ENCODE peak calls at places on chromosomes 7 and 10, in six cellular contexts. One of them, this sample, is unnamed.
A peak's percentile ranks its signal among the peaks of the same experiment; 100 is the strongest.

GRCh38 chr7:54544356-54545240 is 2.4 kb downstream of the VSTM2A start:
- DNase-seq in activated CD4-positive, CD25-positive, alpha-beta regulatory T cell treated with anti-CD3 and anti-CD28 coated beads, Interleukin-2, amount 50 U/mL, for 72 hours: no peak
- DNase-seq in naive thymus-derived CD8-positive, alpha-beta T cell: no peak
- DNase-seq in AG04450: no peak
- DNase-seq in CD4-positive, alpha-beta memory T cell: no peak
- DNase-seq in neuronal stem cell: no peak
- DNase-seq in this sample: no peak

GRCh38 chr10:21517983-21518628 is 7.4 kb downstream of the SKIDA1 start:
- DNase-seq in activated CD4-positive, CD25-positive, alpha-beta regulatory T cell treated with anti-CD3 and anti-CD28 coated beads, Interleukin-2, amount 50 U/mL, for 72 hours: no peak
- DNase-seq in naive thymus-derived CD8-positive, alpha-beta T cell: no peak
- DNase-seq in AG04450: no peak
- DNase-seq in CD4-positive, alpha-beta memory T cell: no peak
- DNase-seq in neuronal stem cell: no peak
- DNase-seq in this sample: no peak

GRCh38 chr7:74344128-74344496 is 54.9 kb downstream of the CLIP2 start:
- DNase-seq in activated CD4-positive, CD25-positive, alpha-beta regulatory T cell treated with anti-CD3 and anti-CD28 coated beads, Interleukin-2, amount 50 U/mL, for 72 hours: no peak
- DNase-seq in naive thymus-derived CD8-positive, alpha-beta T cell: no peak
- DNase-seq in AG04450: no peak
- DNase-seq in CD4-positive, alpha-beta memory T cell: no peak
- DNase-seq in neuronal stem cell: no peak
- DNase-seq in this sample: no peak

GRCh38 chr10:61987537-61987936 is 86.0 kb downstream of the ARID5B start:
- DNase-seq in activated CD4-positive, CD25-positive, alpha-beta regulatory T cell treated with anti-CD3 and anti-CD28 coated beads, Interleukin-2, amount 50 U/mL, for 72 hours: no peak
- DNase-seq in naive thymus-derived CD8-positive, alpha-beta T cell: no peak
- DNase-seq in AG04450: no peak
- DNase-seq in CD4-positive, alpha-beta memory T cell: no peak
- DNase-seq in neuronal stem cell: no peak
- DNase-seq in this sample: no peak

GRCh38 chr10:24463683-24464426 is 254.9 kb downstream of the KIAA1217 start:
- DNase-seq in activated CD4-positive, CD25-positive, alpha-beta regulatory T cell treated with anti-CD3 and anti-CD28 coated beads, Interleukin-2, amount 50 U/mL, for 72 hours: no peak
- DNase-seq in naive thymus-derived CD8-positive, alpha-beta T cell: no peak
- DNase-seq in AG04450: peak; percentile 88
- DNase-seq in CD4-positive, alpha-beta memory T cell: peak; percentile 34
- DNase-seq in neuronal stem cell: no peak
- DNase-seq in this sample: no peak

GRCh38 chr7:132991615-132992587 is 90.0 kb downstream of the CHCHD3 start:
- DNase-seq in activated CD4-positive, CD25-positive, alpha-beta regulatory T cell treated with anti-CD3 and anti-CD28 coated beads, Interleukin-2, amount 50 U/mL, for 72 hours: no peak
- DNase-seq in naive thymus-derived CD8-positive, alpha-beta T cell: no peak
- DNase-seq in AG04450: no peak
- DNase-seq in CD4-positive, alpha-beta memory T cell: no peak
- DNase-seq in neuronal stem cell: no peak
- DNase-seq in this sample: no peak

GRCh38 chr10:68562666-68563522 is 2.8 kb downstream of the TET1 start:
- DNase-seq in activated CD4-positive, CD25-positive, alpha-beta regulatory T cell treated with anti-CD3 and anti-CD28 coated beads, Interleukin-2, amount 50 U/mL, for 72 hours: no peak
- DNase-seq in naive thymus-derived CD8-positive, alpha-beta T cell: no peak
- DNase-seq in AG04450: no peak
- DNase-seq in CD4-positive, alpha-beta memory T cell: no peak
- DNase-seq in neuronal stem cell: no peak
- DNase-seq in this sample: no peak

GRCh38 chr10:2981361-2981801 is 86.0 kb upstream of the PFKP start:
- DNase-seq in activated CD4-positive, CD25-positive, alpha-beta regulatory T cell treated with anti-CD3 and anti-CD28 coated beads, Interleukin-2, amount 50 U/mL, for 72 hours: no peak
- DNase-seq in naive thymus-derived CD8-positive, alpha-beta T cell: no peak
- DNase-seq in AG04450: no peak
- DNase-seq in CD4-positive, alpha-beta memory T cell: no peak
- DNase-seq in neuronal stem cell: no peak
- DNase-seq in this sample: no peak

GRCh38 chr10:74047304-74047703 is 49.4 kb downstream of the VCL start:
- DNase-seq in activated CD4-positive, CD25-positive, alpha-beta regulatory T cell treated with anti-CD3 and anti-CD28 coated beads, Interleukin-2, amount 50 U/mL, for 72 hours: no peak
- DNase-seq in naive thymus-derived CD8-positive, alpha-beta T cell: no peak
- DNase-seq in AG04450: peak; percentile 73
- DNase-seq in CD4-positive, alpha-beta memory T cell: no peak
- DNase-seq in neuronal stem cell: no peak
- DNase-seq in this sample: no peak

GRCh38 chr7:87398441-87398840 is 53.0 kb downstream of the CROT start:
- DNase-seq in activated CD4-positive, CD25-positive, alpha-beta regulatory T cell treated with anti-CD3 and anti-CD28 coated beads, Interleukin-2, amount 50 U/mL, for 72 hours: no peak
- DNase-seq in naive thymus-derived CD8-positive, alpha-beta T cell: no peak
- DNase-seq in AG04450: peak; percentile 32
- DNase-seq in CD4-positive, alpha-beta memory T cell: no peak
- DNase-seq in neuronal stem cell: no peak
- DNase-seq in this sample: no peak

GRCh38 chr10:28411648-28412047 is 108.8 kb upstream of the MPP7 start:
- DNase-seq in activated CD4-positive, CD25-positive, alpha-beta regulatory T cell treated with anti-CD3 and anti-CD28 coated beads, Interleukin-2, amount 50 U/mL, for 72 hours: no peak
- DNase-seq in naive thymus-derived CD8-positive, alpha-beta T cell: no peak
- DNase-seq in AG04450: no peak
- DNase-seq in CD4-positive, alpha-beta memory T cell: no peak
- DNase-seq in neuronal stem cell: no peak
- DNase-seq in this sample: no peak

GRCh38 chr10:112335866-112336265 is 38.0 kb upstream of the ACSL5 start:
- DNase-seq in activated CD4-positive, CD25-positive, alpha-beta regulatory T cell treated with anti-CD3 and anti-CD28 coated beads, Interleukin-2, amount 50 U/mL, for 72 hours: no peak
- DNase-seq in naive thymus-derived CD8-positive, alpha-beta T cell: no peak
- DNase-seq in AG04450: no peak
- DNase-seq in CD4-positive, alpha-beta memory T cell: no peak
- DNase-seq in neuronal stem cell: no peak
- DNase-seq in this sample: no peak

GRCh38 chr7:157405914-157406810 is 69.4 kb downstream of the DNAJB6 start:
- DNase-seq in activated CD4-positive, CD25-positive, alpha-beta regulatory T cell treated with anti-CD3 and anti-CD28 coated beads, Interleukin-2, amount 50 U/mL, for 72 hours: peak; percentile 21
- DNase-seq in naive thymus-derived CD8-positive, alpha-beta T cell: no peak
- DNase-seq in AG04450: no peak
- DNase-seq in CD4-positive, alpha-beta memory T cell: no peak
- DNase-seq in neuronal stem cell: no peak
- DNase-seq in this sample: peak; percentile 63

GRCh38 chr10:130810856-130811255 is 500.7 kb downstream of the TCERG1L start:
- DNase-seq in activated CD4-positive, CD25-positive, alpha-beta regulatory T cell treated with anti-CD3 and anti-CD28 coated beads, Interleukin-2, amount 50 U/mL, for 72 hours: no peak
- DNase-seq in naive thymus-derived CD8-positive, alpha-beta T cell: no peak
- DNase-seq in AG04450: no peak
- DNase-seq in CD4-positive, alpha-beta memory T cell: no peak
- DNase-seq in neuronal stem cell: no peak
- DNase-seq in this sample: peak; percentile 58

GRCh38 chr7:98700533-98700932 is 83.4 kb downstream of the NPTX2 start:
- DNase-seq in activated CD4-positive, CD25-positive, alpha-beta regulatory T cell treated with anti-CD3 and anti-CD28 coated beads, Interleukin-2, amount 50 U/mL, for 72 hours: no peak
- DNase-seq in naive thymus-derived CD8-positive, alpha-beta T cell: no peak
- DNase-seq in AG04450: no peak
- DNase-seq in CD4-positive, alpha-beta memory T cell: no peak
- DNase-seq in neuronal stem cell: no peak
- DNase-seq in this sample: no peak

GRCh38 chr10:116836087-116836486 is 13.2 kb upstream of the ENO4 start:
- DNase-seq in activated CD4-positive, CD25-positive, alpha-beta regulatory T cell treated with anti-CD3 and anti-CD28 coated beads, Interleukin-2, amount 50 U/mL, for 72 hours: no peak
- DNase-seq in naive thymus-derived CD8-positive, alpha-beta T cell: no peak
- DNase-seq in AG04450: no peak
- DNase-seq in CD4-positive, alpha-beta memory T cell: no peak
- DNase-seq in neuronal stem cell: peak; percentile 72
- DNase-seq in this sample: no peak

GRCh38 chr10:130928306-130928705 is 383.2 kb downstream of the TCERG1L start:
- DNase-seq in activated CD4-positive, CD25-positive, alpha-beta regulatory T cell treated with anti-CD3 and anti-CD28 coated beads, Interleukin-2, amount 50 U/mL, for 72 hours: no peak
- DNase-seq in naive thymus-derived CD8-positive, alpha-beta T cell: no peak
- DNase-seq in AG04450: no peak
- DNase-seq in CD4-positive, alpha-beta memory T cell: no peak
- DNase-seq in neuronal stem cell: no peak
- DNase-seq in this sample: no peak

This sample was measured in kidney.